ENCODE peak calls at places on chromosomes 16 and 17, in four cellular contexts. G is fibroblast of lung; O is stimulated activated CD4-positive, alpha-beta T cell treated with anti-CD3 and anti-CD28 coated beads, Interleukin-12 subunit alpha, Interleukin-12 subunit beta, amount 100 ng/mL, for 4 hours; N is HFF-Myc. H is an unnamed sample.

GRCh38 chr16:84941916-84942315 is 69.4 kb downstream of the ZDHHC7 start:
- DNase-seq in G (peak), O (no peak), N (no peak), H (peak)

GRCh38 chr17:39486242-39486641 is 25.0 kb downstream of the CDK12 start:
- DNase-seq in G (peak), O (no peak), N (peak), H (no peak)

GRCh38 chr17:80106751-80107150 is 5.4 kb downstream of the GAA start:
- DNase-seq in G (no peak), O (no peak), N (no peak), H (no peak)

GRCh38 chr17:76789235-76789788 is 51.4 kb downstream of the MFSD11 start:
- DNase-seq in G (no peak), O (no peak), N (no peak), H (no peak)

GRCh38 chr16:47965439-47965838 is 190.4 kb downstream of the ABCC12 start:
- DNase-seq in G (peak), O (no peak), N (no peak), H (no peak)

GRCh38 chr17:1039511-1040215 is 42.7 kb downstream of the TIMM22 start:
- DNase-seq in G (no peak), O (no peak), N (no peak), H (no peak)

GRCh38 chr17:79192503-79193500 is 118.2 kb downstream of the ENGASE start:
- DNase-seq in G (peak), O (peak), N (no peak), H (no peak)

GRCh38 chr17:59424331-59424730 is 92.9 kb downstream of the YPEL2 start:
- DNase-seq in G (no peak), O (no peak), N (no peak), H (no peak)

GRCh38 chr17:75110307-75110937 is 653 bp downstream of the ARMC7 start:
- DNase-seq in G (no peak), O (peak), N (no peak), H (no peak)

GRCh38 chr17:56943505-56944125 is 17.2 kb downstream of the COIL start:
- DNase-seq in G (no peak), O (no peak), N (no peak), H (no peak)

GRCh38 chr16:53743149-53743566 is 39.2 kb downstream of the FTO start:
- DNase-seq in G (no peak), O (peak), N (no peak), H (no peak)

GRCh38 chr17:63774141-63774981 is at the start of gene DDX42:
- DNase-seq in G (peak), O (peak), N (no peak), H (no peak)

GRCh38 chr17:47604268-47604927 is 45.3 kb upstream of the KPNB1 start:
- DNase-seq in G (peak), O (no peak), N (no peak), H (peak)

GRCh38 chr17:79946352-79947231 is 89.1 kb downstream of the TBC1D16 start:
- DNase-seq in G (no peak), O (no peak), N (no peak), H (no peak)

GRCh38 chr17:9218068-9218635 is 196.8 kb downstream of the NTN1 start:
- DNase-seq in G (no peak), O (no peak), N (no peak), H (no peak)